ENCODE peak calls at places on chromosomes 13 and 19, in six cellular contexts. K is neuronal stem cell, X is H9, Y is mesenchymal stem cell, F is H1, Q is IMR-90. B is an unnamed sample. For H3K4me1, the result is how much of the 10 kb centered on the place peaks cover.

GRCh38 chr13:31891472-31891871 is 140.1 kb upstream of the FRY start:
- DNase-seq in X (no peak), Y (no peak), F (no peak), Q (no peak), K (no peak), B (no peak)

GRCh38 chr19:41758846-41759245 is 3.5 kb downstream of the CEACAM6 start:
- DNase-seq in F (no peak), X (no peak), K (no peak), Q (no peak), Y (no peak), B (no peak)

GRCh38 chr19:8253678-8254077 is 44.5 kb downstream of the CERS4 start:
- DNase-seq in F (no peak), X (no peak), Q (peak), Y (no peak), K (no peak), B (no peak)

GRCh38 chr13:76822691-76823267 is 63.4 kb downstream of the KCTD12 start:
- DNase-seq in F (no peak), Q (peak), Y (peak), X (no peak), K (no peak), B (peak)

GRCh38 chr13:73782781-73783180 is 351.4 kb downstream of the KLF12 start:
- DNase-seq in X (no peak), Y (peak), Q (peak), F (no peak), K (no peak), B (no peak)

GRCh38 chr13:31504918-31505317 is 234.4 kb upstream of the RXFP2 start:
- DNase-seq in X (no peak), K (no peak), Y (no peak), Q (no peak), F (no peak), B (no peak)

GRCh38 chr19:11096210-11096841 is 7.1 kb downstream of the LDLR start:
- DNase-seq in F (no peak), K (no peak), X (no peak), Q (peak), Y (no peak), B (no peak)

GRCh38 chr13:38417727-38418126 is 68.1 kb downstream of the UFM1 start:
- DNase-seq in Y (no peak), X (peak), Q (peak), K (no peak), F (no peak), B (peak)

GRCh38 chr13:113028336-113029060 is 59.5 kb downstream of the MCF2L start:
- DNase-seq in F (no peak), Y (no peak), K (no peak), Q (no peak), X (no peak), B (no peak)

GRCh38 chr19:18470153-18470552 is 32.2 kb upstream of the ISYNA1 start:
- DNase-seq in X (peak), F (no peak), Q (no peak), Y (no peak), K (no peak), B (peak)

GRCh38 chr19:29104605-29105241 is 108.2 kb downstream of the UQCRFS1 start:
- DNase-seq in X (no peak), Y (no peak), K (no peak), F (no peak), Q (no peak), B (no peak)

DNA sequence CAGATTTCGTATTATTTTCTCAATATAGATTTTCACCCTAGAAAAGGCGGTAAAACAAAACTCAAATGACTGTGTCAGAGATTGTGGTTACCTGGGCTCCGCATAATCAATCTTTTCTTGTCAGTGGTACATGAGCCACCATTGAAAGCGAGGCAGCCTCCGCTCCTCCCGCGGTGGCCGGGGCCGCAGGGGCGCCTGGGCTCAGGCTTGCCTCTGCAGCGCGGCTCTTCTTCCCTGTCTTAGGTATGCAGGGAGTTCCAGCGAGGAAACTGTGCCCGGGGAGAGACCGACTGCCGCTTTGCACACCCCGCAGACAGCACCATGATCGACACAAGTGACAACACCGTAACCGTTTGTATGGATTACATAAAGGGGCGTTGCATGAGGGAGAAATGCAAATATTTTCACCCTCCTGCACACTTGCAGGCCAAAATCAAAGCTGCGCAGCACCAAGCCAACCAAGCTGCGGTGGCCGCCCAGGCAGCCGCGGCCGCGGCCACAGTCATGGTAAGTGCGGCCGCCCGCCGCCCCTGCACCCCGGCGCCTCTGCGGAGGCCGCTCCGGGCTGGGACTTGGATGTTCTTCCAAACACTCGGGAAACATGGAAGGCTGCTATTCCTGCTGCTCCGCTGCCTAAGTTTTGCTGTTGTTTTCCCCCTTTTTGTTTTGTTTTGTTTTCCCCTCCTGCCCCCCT is 87.3 kb upstream of the RAP2A start:
- DNase-seq in K (no peak), X (no peak), Y (no peak), F (no peak), Q (no peak), B (no peak)
- H3K4me1 ChIP-seq in K (under half), X (under half), Y (under half), F (under half), Q (under half), B (under half)

GRCh38 chr13:36211567-36211966 is 2.8 kb downstream of the SOHLH2 start:
- DNase-seq in Q (no peak), X (no peak), F (no peak), Y (no peak), K (no peak), B (no peak)
- H3K27ac ChIP-seq in Q (no peak), X (no peak), F (no peak), Y (no peak), K (no peak), B (no peak)

GRCh38 chr19:48872884-48873475 is 759 bp downstream of the PPP1R15A start:
- DNase-seq in Q (peak), Y (peak), K (peak), F (peak), X (peak), B (peak)

GRCh38 chr19:48874309-48875135 is 2.3 kb downstream of the PPP1R15A start:
- DNase-seq in Q (peak), Y (peak), F (no peak), X (no peak), K (no peak), B (no peak)

GRCh38 chr19:48870048-48870447 is 1.6 kb upstream of the PLEKHA4 start:
- DNase-seq in X (no peak), Y (no peak), Q (no peak), F (no peak), K (no peak), B (no peak)

GRCh38 chr19:48873476-48874308 is 1.5 kb downstream of the PPP1R15A start:
- DNase-seq in Y (peak), K (no peak), Q (no peak), X (no peak), F (no peak), B (peak)

DNA sequence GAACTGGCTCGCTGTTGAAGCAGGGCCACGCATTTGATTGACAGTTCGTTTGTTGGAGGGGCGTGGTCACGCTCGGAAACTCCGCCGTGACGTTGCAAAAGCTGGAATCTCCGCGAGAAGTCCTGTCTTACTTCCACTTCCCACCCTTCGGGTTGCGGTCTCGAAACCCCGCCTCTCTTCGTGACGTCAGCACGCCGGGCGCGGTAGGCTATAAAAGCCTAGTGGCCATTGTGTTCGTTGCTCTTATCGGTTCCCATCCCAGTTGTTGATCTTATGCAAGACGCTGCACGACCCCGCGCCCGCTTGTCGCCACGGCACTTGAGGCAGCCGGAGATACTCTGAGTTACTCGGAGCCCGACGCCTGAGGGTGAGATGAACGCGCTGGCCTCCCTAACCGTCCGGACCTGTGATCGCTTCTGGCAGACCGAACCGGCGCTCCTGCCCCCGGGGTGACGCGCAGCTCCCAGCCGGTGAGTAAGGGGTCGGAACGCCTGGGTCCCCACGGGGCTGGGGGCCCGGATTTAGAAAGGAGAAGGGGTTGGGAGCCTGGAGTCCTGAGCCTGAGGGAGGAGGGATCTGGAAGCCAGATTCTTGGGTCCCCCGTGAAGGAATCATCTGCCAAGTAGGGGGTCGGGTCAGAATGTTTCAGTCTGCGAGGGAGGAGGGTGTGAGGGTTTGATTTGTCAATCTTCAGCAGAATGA is at the start of gene PPP1R15A:
- DNase-seq in Q (peak), Y (peak), K (peak), X (peak), F (peak), B (peak)
- H3K18ac ChIP-seq in Q (peak), Y (peak), K (peak), X (peak), F (peak), B (peak)

GRCh38 chr13:48507024-48507423 is 25.9 kb downstream of the RCBTB2 start:
- DNase-seq in Q (no peak), K (no peak), F (no peak), X (no peak), Y (no peak), B (no peak)

GRCh38 chr13:48508001-48508400 is 24.9 kb downstream of the RCBTB2 start:
- DNase-seq in Y (no peak), K (no peak), X (no peak), Q (no peak), F (no peak), B (no peak)

GRCh38 chr13:48504606-48505369 is 28.1 kb downstream of the RCBTB2 start:
- DNase-seq in K (no peak), F (no peak), Q (no peak), Y (no peak), X (peak), B (peak)

GRCh38 chr13:48506092-48506701 is 26.7 kb downstream of the RCBTB2 start:
- DNase-seq in F (no peak), X (no peak), K (no peak), Y (no peak), Q (no peak), B (no peak)

GRCh38 chr13:48505597-48506091 is 27.2 kb downstream of the RCBTB2 start:
- DNase-seq in K (no peak), X (no peak), F (no peak), Y (peak), Q (peak), B (peak)
- H3K4me1 ChIP-seq in K (under half), X (under half), F (under half), Y (under half), Q (under half), B (under half)